ENCODE peak calls at places on chromosomes 1 and 21, in nine cellular contexts. S, K, R, N, U, J, P, C and X are unnamed samples.
A peak's percentile ranks its signal among the peaks of the same experiment; 100 is the strongest.

GRCh38 chr1:42936309-42937078 is 22.2 kb downstream of the SLC2A1 start:
- DNase-seq in N (peak; percentile 81), C (peak; percentile 74), R (peak; percentile 72), J (peak; percentile 90), K (peak; percentile 49), P (peak; percentile 37), U (peak; percentile 12), S (peak; percentile 69), X (peak; percentile 60)

GRCh38 chr1:42041031-42041430 is 112.2 kb upstream of the GUCA2B start:
- DNase-seq in J (no peak), K (no peak), U (no peak), S (no peak), R (no peak), C (no peak), P (no peak), N (no peak), X (no peak)

GRCh38 chr1:32742132-32742947 is 39.8 kb upstream of the SYNC start:
- DNase-seq in R (no peak), N (peak; percentile 62), P (peak; percentile 71), U (no peak), C (no peak), S (no peak), K (no peak), J (no peak), X (no peak)

GRCh38 chr21:39705849-39706248 is 39.1 kb upstream of the IGSF5 start:
- DNase-seq in J (no peak), K (no peak), R (peak; percentile 17), C (no peak), S (no peak), N (no peak), U (no peak), P (no peak), X (no peak)

GRCh38 chr1:226541631-226542622 is 6.6 kb upstream of the STUM start:
- DNase-seq in U (no peak), P (peak; percentile 84), K (no peak), S (no peak), R (no peak), J (no peak), N (peak; percentile 44), C (no peak), X (no peak)

GRCh38 chr1:116777831-116778830 is 23.9 kb downstream of the CD2 start:
- DNase-seq in J (peak; percentile 54), S (peak; percentile 47), C (no peak), U (peak; percentile 48), N (no peak), K (no peak), R (peak; percentile 68), P (no peak), X (no peak)

GRCh38 chr1:202034149-202034682 is 23.8 kb downstream of the ELF3 start:
- DNase-seq in R (no peak), N (no peak), P (no peak), S (no peak), U (no peak), J (no peak), C (no peak), K (no peak), X (no peak)

GRCh38 chr1:9344426-9345200 is 51.9 kb downstream of the SPSB1 start:
- DNase-seq in N (no peak), S (no peak), R (no peak), C (no peak), J (no peak), U (no peak), K (no peak), P (no peak), X (no peak)

GRCh38 chr1:46203738-46204405 is 738 bp downstream of the LURAP1 start:
- DNase-seq in C (no peak), R (no peak), U (no peak), P (no peak), S (no peak), N (no peak), K (no peak), J (no peak), X (no peak)

GRCh38 chr1:67300561-67300960 is 7.1 kb upstream of the IL12RB2 start:
- DNase-seq in K (no peak), P (no peak), J (no peak), C (no peak), U (no peak), R (no peak), S (no peak), N (no peak), X (no peak)

GRCh38 chr1:59455206-59455605 is 158.3 kb downstream of the FGGY start:
- DNase-seq in K (peak; percentile 42), N (no peak), R (peak; percentile 70), J (peak; percentile 75), U (no peak), S (no peak), C (no peak), P (no peak), X (no peak)

GRCh38 chr1:86522230-86522629 is 24.6 kb upstream of the CLCA4 start:
- DNase-seq in K (no peak), J (no peak), S (no peak), P (no peak), U (no peak), R (no peak), C (no peak), N (no peak), X (no peak)
- TF ChIP-seq CTCF in K (no peak), J (no peak), S (no peak), P (no peak), U (no peak), R (no peak), C (no peak), N (no peak), X (no peak)

GRCh38 chr1:97004054-97004453 is 282.5 kb downstream of the PTBP2 start:
- DNase-seq in U (no peak), N (no peak), S (no peak), C (no peak), K (no peak), P (no peak), R (peak; percentile 7), J (no peak), X (no peak)

GRCh38 chr1:96999191-96999590 is 277.6 kb downstream of the PTBP2 start:
- DNase-seq in P (no peak), K (no peak), J (no peak), S (no peak), C (no peak), N (no peak), R (peak; percentile 28), U (no peak), X (no peak)

GRCh38 chr1:97008226-97008625 is 286.6 kb downstream of the PTBP2 start:
- DNase-seq in S (no peak), N (no peak), K (no peak), P (no peak), J (no peak), C (no peak), R (no peak), U (no peak), X (no peak)

GRCh38 chr1:97006044-97006676 is 284.6 kb downstream of the PTBP2 start:
- DNase-seq in U (peak; percentile 58), R (peak; percentile 68), J (peak; percentile 25), S (peak; percentile 15), C (peak; percentile 45), K (peak; percentile 44), P (peak; percentile 57), N (no peak), X (no peak)

DNA sequence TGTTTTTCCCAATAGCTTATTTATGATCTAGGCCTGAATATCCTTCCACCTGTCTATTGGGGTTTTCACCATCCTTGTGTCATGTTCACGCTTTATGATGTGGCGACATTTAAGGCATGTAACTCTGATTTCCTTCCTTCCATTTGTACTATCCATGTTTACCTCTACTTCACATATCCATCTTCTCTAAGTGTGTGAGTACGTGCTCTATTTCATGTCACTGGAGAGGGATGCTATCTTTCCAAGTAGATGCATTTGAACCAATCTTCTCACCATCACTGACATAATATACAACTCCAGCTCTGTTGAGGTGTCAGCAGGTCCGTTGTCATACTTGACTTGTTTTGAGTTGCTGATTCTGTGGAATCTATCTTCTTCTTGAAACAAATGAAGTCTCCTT is 283.2 kb downstream of the PTBP2 start:
- DNase-seq in U (no peak), K (no peak), P (no peak), S (no peak), J (no peak), C (no peak), N (no peak), R (no peak), X (no peak)
- TF ChIP-seq CTCF in U (no peak), K (no peak), P (no peak), S (no peak), J (no peak), C (no peak), N (no peak), R (no peak), X (no peak)

DNA sequence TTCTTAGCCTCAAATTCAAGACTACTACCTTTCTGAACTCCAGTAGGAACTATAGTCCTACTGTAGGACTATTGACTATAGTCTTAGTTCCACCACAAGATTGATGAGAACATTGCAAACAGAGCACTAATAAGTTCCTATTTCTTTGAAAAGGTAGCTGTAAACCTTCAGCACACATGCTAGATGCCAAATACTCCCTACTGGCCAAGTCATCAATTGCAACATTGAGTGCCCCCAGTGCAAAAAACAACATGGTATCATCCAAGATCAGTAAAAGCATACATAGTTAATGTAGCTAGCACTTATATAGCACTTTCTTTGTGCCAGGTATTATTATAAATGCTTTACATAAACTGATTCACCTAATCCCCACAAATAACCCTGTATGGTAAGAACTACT is 99.8 kb downstream of the MRPL39 start:
- DNase-seq in K (no peak), U (peak; percentile 74), S (no peak), P (no peak), R (no peak), C (no peak), N (no peak), J (no peak), X (peak; percentile 46)
- TF ChIP-seq CTCF in K (no peak), U (peak; percentile 52), S (no peak), P (no peak), R (peak; percentile 28), C (no peak), N (no peak), J (peak; percentile 21), X (peak; percentile 28)

GRCh38 chr1:54230507-54231339 is 30.8 kb downstream of the MRPL37 start:
- DNase-seq in J (no peak), K (no peak), P (no peak), N (no peak), S (no peak), R (no peak), C (no peak), U (no peak), X (peak; percentile 63)

GRCh38 chr1:54239041-54239410 is 39.1 kb downstream of the MRPL37 start:
- DNase-seq in C (no peak), J (no peak), R (no peak), P (no peak), K (no peak), N (no peak), U (no peak), S (no peak), X (no peak)

GRCh38 chr1:54237656-54238055 is 37.7 kb downstream of the MRPL37 start:
- DNase-seq in P (no peak), C (no peak), K (no peak), J (no peak), N (no peak), R (no peak), U (no peak), S (no peak), X (no peak)

GRCh38 chr1:54238353-54239040 is 38.5 kb downstream of the MRPL37 start:
- DNase-seq in J (no peak), U (no peak), C (no peak), P (no peak), R (no peak), S (no peak), K (no peak), N (no peak), X (no peak)

DNA sequence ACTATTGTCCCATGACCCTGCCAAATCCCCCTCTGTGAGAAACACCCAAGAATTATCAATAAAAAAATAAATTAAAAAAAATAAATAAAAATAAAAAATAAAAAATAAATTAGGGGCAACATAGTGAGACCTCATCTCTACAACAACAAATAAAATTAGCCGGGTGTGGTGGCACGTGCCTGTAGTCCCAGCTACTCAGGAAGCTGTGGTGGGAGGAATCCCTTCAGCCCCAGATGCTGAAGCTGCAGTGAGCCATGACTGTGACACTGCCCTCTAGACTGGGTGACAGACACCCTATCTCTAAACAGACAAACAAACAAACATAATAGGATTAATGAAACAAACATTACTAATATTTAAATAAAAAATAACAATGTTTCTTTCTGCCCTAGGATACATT is 34.3 kb downstream of the MRPL37 start:
- DNase-seq in P (no peak), U (no peak), N (no peak), S (no peak), C (no peak), K (no peak), J (no peak), R (no peak), X (no peak)
- TF ChIP-seq CTCF in P (no peak), U (no peak), N (no peak), S (no peak), C (no peak), K (no peak), J (no peak), R (no peak), X (no peak)